ENCODE peak calls at places on chromosomes 11 and 22, in five cellular contexts. One of them, this sample, is unnamed. For H3K4me1, the result is how much of the 10 kb centered on the place peaks cover.

GRCh38 chr11:103591554-103591953 is 444.9 kb upstream of the DDI1 start:
- DNase-seq in cardiac muscle cell: no peak
- DNase-seq in psoas muscle: no peak
- DNase-seq in Peyer's patch: no peak
- DNase-seq in CD8-positive, alpha-beta T cell: no peak
- DNase-seq in this sample: no peak

GRCh38 chr11:17014774-17015638 is 792 bp upstream of the PLEKHA7 start:
- DNase-seq in psoas muscle: no peak
- DNase-seq in cardiac muscle cell: peak
- DNase-seq in Peyer's patch: no peak
- DNase-seq in CD8-positive, alpha-beta T cell: peak
- DNase-seq in this sample: no peak

GRCh38 chr11:75159081-75159953 is 8.4 kb downstream of the SLCO2B1 start:
- DNase-seq in psoas muscle: no peak
- DNase-seq in cardiac muscle cell: no peak
- DNase-seq in Peyer's patch: no peak
- DNase-seq in CD8-positive, alpha-beta T cell: no peak
- DNase-seq in this sample: no peak

GRCh38 chr22:41091139-41092022 is 1.0 kb upstream of the EP300 start:
- DNase-seq in CD8-positive, alpha-beta T cell: peak
- DNase-seq in psoas muscle: peak
- DNase-seq in Peyer's patch: peak
- DNase-seq in cardiac muscle cell: peak
- DNase-seq in this sample: peak

GRCh38 chr22:28247667-28248363 is 328.8 kb upstream of the PITPNB start:
- DNase-seq in Peyer's patch: no peak
- DNase-seq in psoas muscle: no peak
- DNase-seq in CD8-positive, alpha-beta T cell: no peak
- DNase-seq in cardiac muscle cell: no peak
- DNase-seq in this sample: no peak

GRCh38 chr11:70615036-70615875 is 216.9 kb downstream of the CTTN start:
- DNase-seq in CD8-positive, alpha-beta T cell: no peak
- DNase-seq in psoas muscle: no peak
- DNase-seq in Peyer's patch: no peak
- DNase-seq in cardiac muscle cell: no peak
- DNase-seq in this sample: no peak

GRCh38 chr11:2208691-2209369 is 37.2 kb upstream of the TH start:
- DNase-seq in psoas muscle: no peak
- DNase-seq in cardiac muscle cell: no peak
- DNase-seq in CD8-positive, alpha-beta T cell: peak
- DNase-seq in Peyer's patch: no peak
- DNase-seq in this sample: no peak

GRCh38 chr11:69500285-69501120 is 19.0 kb downstream of the LINC01488 start:
- DNase-seq in cardiac muscle cell: no peak
- DNase-seq in Peyer's patch: no peak
- DNase-seq in CD8-positive, alpha-beta T cell: no peak
- DNase-seq in psoas muscle: no peak
- DNase-seq in this sample: no peak

GRCh38 chr11:61526229-61526628 is 17.7 kb downstream of the LRRC10B start:
- DNase-seq in cardiac muscle cell: no peak
- DNase-seq in CD8-positive, alpha-beta T cell: no peak
- DNase-seq in psoas muscle: no peak
- DNase-seq in Peyer's patch: no peak
- DNase-seq in this sample: no peak

GRCh38 chr11:19756675-19757475 is 44.2 kb downstream of the NAV2 start:
- DNase-seq in Peyer's patch: no peak
- DNase-seq in psoas muscle: peak
- DNase-seq in CD8-positive, alpha-beta T cell: no peak
- DNase-seq in cardiac muscle cell: peak
- DNase-seq in this sample: no peak

GRCh38 chr22:26503758-26504157 is 8.5 kb downstream of the TFIP11 start:
- DNase-seq in psoas muscle: no peak
- DNase-seq in CD8-positive, alpha-beta T cell: no peak
- DNase-seq in cardiac muscle cell: no peak
- DNase-seq in Peyer's patch: no peak
- DNase-seq in this sample: no peak

GRCh38 chr22:26590525-26590858 is 560 bp upstream of the TPST2 start:
- DNase-seq in Peyer's patch: no peak
- DNase-seq in CD8-positive, alpha-beta T cell: no peak
- DNase-seq in psoas muscle: no peak
- DNase-seq in cardiac muscle cell: peak
- DNase-seq in this sample: no peak

GRCh38 chr22:28838971-28839370 is 38.6 kb upstream of the XBP1 start:
- DNase-seq in Peyer's patch: no peak
- DNase-seq in CD8-positive, alpha-beta T cell: no peak
- DNase-seq in cardiac muscle cell: no peak
- DNase-seq in psoas muscle: no peak
- DNase-seq in this sample: no peak

GRCh38 chr22:28072066-28072465 is 153.0 kb upstream of the PITPNB start:
- DNase-seq in cardiac muscle cell: no peak
- DNase-seq in Peyer's patch: no peak
- DNase-seq in psoas muscle: no peak
- DNase-seq in CD8-positive, alpha-beta T cell: no peak
- DNase-seq in this sample: no peak

GRCh38 chr11:47448566-47449427 is at the start of gene RAPSN:
- DNase-seq in CD8-positive, alpha-beta T cell: no peak
- DNase-seq in psoas muscle: peak
- DNase-seq in cardiac muscle cell: no peak
- DNase-seq in Peyer's patch: no peak
- DNase-seq in this sample: no peak

GRCh38 chr11:111526501-111526900 is 11.9 kb downstream of the HOATZ start:
- DNase-seq in Peyer's patch: no peak
- DNase-seq in psoas muscle: no peak
- DNase-seq in cardiac muscle cell: peak
- DNase-seq in CD8-positive, alpha-beta T cell: peak
- DNase-seq in this sample: no peak

GRCh38 chr11:46075168-46075567 is 46.1 kb downstream of the PHF21A start:
- DNase-seq in CD8-positive, alpha-beta T cell: no peak
- DNase-seq in Peyer's patch: no peak
- DNase-seq in cardiac muscle cell: peak
- DNase-seq in psoas muscle: no peak
- DNase-seq in this sample: no peak

GRCh38 chr11:86079421-86079820 is 10.5 kb upstream of the PICALM start:
- DNase-seq in psoas muscle: no peak
- DNase-seq in CD8-positive, alpha-beta T cell: no peak
- DNase-seq in Peyer's patch: no peak
- DNase-seq in cardiac muscle cell: no peak
- DNase-seq in this sample: no peak

GRCh38 chr11:1890856-1891830 is 552 bp downstream of the PRR33 start:
- DNase-seq in Peyer's patch: no peak
- DNase-seq in cardiac muscle cell: no peak
- DNase-seq in psoas muscle: peak
- DNase-seq in CD8-positive, alpha-beta T cell: peak
- DNase-seq in this sample: no peak

GRCh38 chr22:28893810-28894209 is 10.4 kb downstream of the ZNRF3 start:
- DNase-seq in cardiac muscle cell: no peak
- DNase-seq in psoas muscle: no peak
- DNase-seq in CD8-positive, alpha-beta T cell: no peak
- DNase-seq in Peyer's patch: no peak
- DNase-seq in this sample: no peak

GRCh38 chr11:48052183-48053040 is 72.1 kb downstream of the PTPRJ start:
- DNase-seq in psoas muscle: no peak
- DNase-seq in CD8-positive, alpha-beta T cell: no peak
- DNase-seq in cardiac muscle cell: peak
- DNase-seq in Peyer's patch: no peak
- DNase-seq in this sample: peak

GRCh38 chr22:48979482-48979881 is 848.2 kb downstream of the BRD1 start:
- DNase-seq in psoas muscle: no peak
- DNase-seq in Peyer's patch: no peak
- DNase-seq in CD8-positive, alpha-beta T cell: no peak
- DNase-seq in cardiac muscle cell: no peak
- DNase-seq in this sample: no peak

GRCh38 chr11:11746454-11746853 is 95.3 kb upstream of the USP47 start:
- DNase-seq in cardiac muscle cell: no peak
- DNase-seq in CD8-positive, alpha-beta T cell: no peak
- DNase-seq in Peyer's patch: no peak
- DNase-seq in psoas muscle: no peak
- DNase-seq in this sample: no peak
- TF ChIP-seq CTCF in cardiac muscle cell: no peak
- TF ChIP-seq CTCF in CD8-positive, alpha-beta T cell: no peak
- TF ChIP-seq CTCF in Peyer's patch: no peak
- TF ChIP-seq CTCF in psoas muscle: no peak
- TF ChIP-seq CTCF in this sample: no peak

DNA sequence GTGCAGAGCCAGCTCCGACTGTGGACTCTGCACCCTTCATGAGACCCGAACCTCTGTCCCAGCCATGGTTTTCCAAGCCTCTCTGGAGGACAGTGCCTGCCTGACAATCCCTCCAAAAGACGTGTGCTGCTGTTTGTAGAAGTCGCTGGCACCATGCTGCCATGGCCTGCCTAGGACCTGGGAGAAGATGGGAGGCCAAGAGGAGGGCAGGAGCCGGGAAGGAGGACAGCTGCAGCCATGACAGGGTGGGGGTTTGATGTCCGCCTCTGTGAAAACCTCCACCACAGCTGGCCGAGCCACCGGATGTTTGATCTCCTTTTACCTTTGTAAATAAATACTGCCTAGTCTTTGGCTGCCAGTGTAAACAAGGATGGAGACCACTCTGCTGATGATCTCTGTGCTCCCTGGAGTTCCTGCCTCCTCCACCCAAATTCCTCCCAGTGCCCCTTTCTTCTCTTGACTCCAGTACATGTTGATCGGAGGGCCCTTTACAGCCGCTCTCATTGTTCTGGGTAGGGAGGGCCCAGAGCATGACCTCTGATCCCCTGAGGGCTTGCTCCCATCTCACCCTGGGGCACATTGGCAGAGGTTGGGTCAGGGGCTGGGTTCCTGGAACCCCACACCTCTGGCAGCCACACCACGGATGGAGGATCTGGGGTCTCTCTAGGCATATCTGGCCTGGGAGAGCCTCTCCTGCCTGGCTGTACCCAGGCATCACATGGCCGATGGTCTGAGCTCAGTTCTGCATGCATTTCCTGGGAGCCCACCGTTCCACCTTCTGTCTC is 66.9 kb downstream of the BCR start:
- DNase-seq in psoas muscle: no peak
- DNase-seq in CD8-positive, alpha-beta T cell: no peak
- DNase-seq in Peyer's patch: no peak
- DNase-seq in cardiac muscle cell: no peak
- DNase-seq in this sample: no peak
- H3K4me1 ChIP-seq in psoas muscle: under half
- H3K4me1 ChIP-seq in CD8-positive, alpha-beta T cell: half or more
- H3K4me1 ChIP-seq in Peyer's patch: under half
- H3K4me1 ChIP-seq in cardiac muscle cell: under half
- H3K4me1 ChIP-seq in this sample: under half

GRCh38 chr11:122754553-122755322 is 83.6 kb upstream of the CRTAM start:
- DNase-seq in psoas muscle: no peak
- DNase-seq in CD8-positive, alpha-beta T cell: peak
- DNase-seq in cardiac muscle cell: peak
- DNase-seq in Peyer's patch: no peak
- DNase-seq in this sample: no peak
- TF ChIP-seq CTCF in psoas muscle: peak
- TF ChIP-seq CTCF in CD8-positive, alpha-beta T cell: peak
- TF ChIP-seq CTCF in cardiac muscle cell: peak
- TF ChIP-seq CTCF in Peyer's patch: peak
- TF ChIP-seq CTCF in this sample: no peak

DNA sequence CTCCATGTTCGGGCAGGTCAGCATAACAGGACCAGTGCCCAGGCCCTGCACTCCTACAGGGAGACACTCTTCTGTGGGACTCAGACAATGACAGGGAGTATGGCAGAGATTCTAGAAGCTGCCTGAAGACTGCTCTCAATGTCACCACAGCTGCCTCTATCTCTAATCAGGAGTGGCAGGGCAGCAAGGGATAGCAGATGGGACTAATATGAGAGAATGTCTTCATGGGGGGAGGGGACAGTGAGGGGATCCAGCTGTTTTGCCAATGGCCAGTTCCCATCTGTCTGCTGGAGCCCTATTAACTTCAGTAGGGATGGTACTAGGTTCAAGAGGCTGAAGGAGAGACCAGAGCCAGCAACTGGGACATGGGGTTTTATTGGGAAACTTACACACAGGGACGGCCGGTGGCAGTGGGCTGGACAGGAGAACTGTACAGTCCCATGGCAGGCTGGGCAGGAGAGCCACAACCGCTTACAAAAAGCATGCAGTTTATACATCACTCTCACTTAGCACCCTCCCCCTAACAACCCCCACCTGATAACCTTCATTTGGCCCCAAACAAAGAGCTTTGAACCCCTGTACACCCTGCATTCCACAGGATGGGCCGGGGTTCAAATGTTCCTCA is 2.5 kb upstream of the CD82 start:
- DNase-seq in cardiac muscle cell: no peak
- DNase-seq in CD8-positive, alpha-beta T cell: no peak
- DNase-seq in Peyer's patch: no peak
- DNase-seq in psoas muscle: no peak
- DNase-seq in this sample: no peak
- H3K4me1 ChIP-seq in cardiac muscle cell: under half
- H3K4me1 ChIP-seq in CD8-positive, alpha-beta T cell: under half
- H3K4me1 ChIP-seq in Peyer's patch: under half
- H3K4me1 ChIP-seq in psoas muscle: under half
- H3K4me1 ChIP-seq in this sample: under half

DNA sequence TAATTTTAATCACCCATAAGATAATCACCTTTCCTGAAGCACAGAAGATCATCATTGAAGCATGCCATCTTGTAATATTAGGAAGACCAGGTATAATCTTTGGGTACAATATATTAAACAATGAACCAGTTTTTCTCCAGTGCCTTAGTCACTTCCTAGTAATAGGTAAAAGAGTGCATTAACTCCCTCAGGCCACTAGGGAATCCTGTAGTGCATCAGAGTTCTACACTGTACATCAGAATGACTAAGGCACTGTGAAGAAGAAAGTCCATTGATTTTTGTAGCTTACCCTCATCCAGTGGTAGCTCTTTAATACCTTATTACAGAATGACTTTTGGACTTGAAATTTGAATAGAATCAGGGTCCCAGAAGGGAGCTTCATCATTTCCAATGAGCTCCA is 4.5 kb downstream of the C11orf87 start:
- DNase-seq in CD8-positive, alpha-beta T cell: no peak
- DNase-seq in psoas muscle: no peak
- DNase-seq in Peyer's patch: no peak
- DNase-seq in cardiac muscle cell: no peak
- DNase-seq in this sample: no peak
- TF ChIP-seq CTCF in CD8-positive, alpha-beta T cell: no peak
- TF ChIP-seq CTCF in psoas muscle: no peak
- TF ChIP-seq CTCF in Peyer's patch: no peak
- TF ChIP-seq CTCF in cardiac muscle cell: peak
- TF ChIP-seq CTCF in this sample: no peak

DNA sequence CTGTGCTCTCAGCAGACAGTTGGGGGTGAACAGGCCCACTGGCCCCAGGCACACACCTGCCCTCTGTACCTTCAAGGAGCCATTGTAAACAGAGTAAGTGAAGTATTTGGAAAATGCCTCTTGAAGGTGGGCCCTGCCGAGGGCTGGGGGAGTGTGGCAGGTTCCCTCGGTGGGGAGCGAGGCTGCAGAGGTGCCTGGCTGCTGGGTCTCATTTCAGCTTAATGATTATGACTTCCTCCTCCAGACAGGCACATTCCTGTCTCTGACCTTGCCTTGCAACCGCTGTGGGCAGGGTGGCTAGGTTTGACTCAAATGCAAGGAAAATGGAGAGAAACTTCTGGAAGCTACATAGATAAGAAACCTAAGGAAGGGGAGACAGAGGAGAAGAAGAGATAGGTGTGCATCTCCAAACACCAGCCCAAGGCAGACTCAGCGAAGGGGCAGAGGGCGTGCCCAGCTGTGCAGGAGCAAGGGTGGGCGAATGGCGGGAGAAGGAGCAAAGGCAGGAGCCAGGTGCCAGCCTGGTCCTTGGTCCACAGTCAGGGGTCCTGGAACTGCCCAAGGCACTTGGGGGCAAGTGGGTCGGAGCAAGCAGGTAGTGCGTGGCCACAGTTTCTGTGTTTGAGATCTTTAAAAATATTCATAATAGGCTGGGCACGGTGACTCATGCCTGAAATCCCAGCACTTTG is 14.0 kb downstream of the GRAMD4 start:
- DNase-seq in cardiac muscle cell: no peak
- DNase-seq in CD8-positive, alpha-beta T cell: no peak
- DNase-seq in psoas muscle: no peak
- DNase-seq in Peyer's patch: no peak
- DNase-seq in this sample: no peak
- H3K4me1 ChIP-seq in cardiac muscle cell: under half
- H3K4me1 ChIP-seq in CD8-positive, alpha-beta T cell: under half
- H3K4me1 ChIP-seq in psoas muscle: under half
- H3K4me1 ChIP-seq in Peyer's patch: under half
- H3K4me1 ChIP-seq in this sample: under half

This sample was measured in lung.